ENCODE peak calls at places on chromosomes 13 and 19, in six cellular contexts. X is HepG2, L is H1, T is K562, P is SK-N-SH, K is GM12878. G is an unnamed sample.

GRCh38 chr13:52827839-52828238 is 20.6 kb downstream of the PCDH8 start:
- DNase-seq in T (no peak), L (no peak), X (no peak), P (peak; percentile 88), K (no peak), G (no peak)

GRCh38 chr13:74114202-74114601 is 20.0 kb downstream of the KLF12 start:
- DNase-seq in L (no peak), T (no peak), P (no peak), K (no peak), X (no peak), G (no peak)

GRCh38 chr19:1177322-1178114 is 3.5 kb upstream of the SBNO2 start:
- DNase-seq in P (no peak), L (no peak), T (no peak), X (no peak), K (no peak), G (peak; percentile 64)

GRCh38 chr13:27137759-27138158 is 33.9 kb downstream of the USP12 start:
- DNase-seq in K (no peak), P (no peak), X (no peak), L (no peak), T (no peak), G (no peak)

GRCh38 chr13:27006519-27007161 is 165.0 kb downstream of the USP12 start:
- DNase-seq in X (no peak), P (peak; percentile 51), K (no peak), L (peak; percentile 68), T (no peak), G (no peak)

GRCh38 chr13:108146642-108147041 is 68.7 kb downstream of the LIG4 start:
- DNase-seq in P (no peak), L (no peak), X (no peak), T (no peak), K (no peak), G (no peak)

GRCh38 chr19:12603714-12604113 is 6.9 kb downstream of the ZNF490 start:
- DNase-seq in L (no peak), K (peak; percentile 69), X (no peak), P (no peak), T (no peak), G (no peak)

GRCh38 chr13:32315255-32316029 is at the start of the genes BRCA2 and ZAR1L:
- DNase-seq in L (peak; percentile 90), X (peak; percentile 79), T (peak; percentile 71), K (peak; percentile 68), P (peak; percentile 90), G (peak; percentile 75)

GRCh38 chr13:41942462-41943094 is 18.3 kb downstream of the VWA8 start:
- DNase-seq in X (no peak), P (no peak), L (no peak), K (no peak), T (peak; percentile 18), G (no peak)

GRCh38 chr13:104584481-104584880 is 1518.3 kb upstream of the SLC10A2 start:
- DNase-seq in K (no peak), T (no peak), X (no peak), L (no peak), P (no peak), G (no peak)

GRCh38 chr19:9953802-9954542 is 17.7 kb upstream of the OLFM2 start:
- DNase-seq in T (no peak), K (no peak), L (no peak), X (no peak), P (no peak), G (no peak)

GRCh38 chr19:29812080-29812880 is 489 bp downstream of the CCNE1 start:
- DNase-seq in P (peak; percentile 71), K (no peak), T (peak; percentile 28), L (peak; percentile 55), X (no peak), G (no peak)

GRCh38 chr13:27170221-27170520 is 1.4 kb downstream of the USP12 start:
- DNase-seq in P (no peak), X (no peak), L (no peak), T (no peak), K (no peak), G (no peak)

GRCh38 chr19:36939153-36939552 is 23.0 kb downstream of the ZNF568 start:
- DNase-seq in K (no peak), L (no peak), T (no peak), X (no peak), P (peak; percentile 17), G (peak; percentile 10)

GRCh38 chr13:34179481-34179880 is 361.5 kb downstream of the RFC3 start:
- DNase-seq in T (no peak), K (no peak), X (no peak), L (no peak), P (no peak), G (no peak)

GRCh38 chr19:1170938-1171754 is 2.9 kb downstream of the SBNO2 start:
- DNase-seq in X (peak; percentile 75), L (no peak), K (no peak), T (no peak), P (no peak), G (no peak)

GRCh38 chr13:106796280-106797047 is 228.5 kb upstream of the ARGLU1 start:
- DNase-seq in L (peak; percentile 63), P (no peak), X (no peak), T (no peak), K (peak; percentile 9), G (no peak)

GRCh38 chr19:17075860-17076538 is 422 bp downstream of the MYO9B start:
- DNase-seq in K (no peak), X (no peak), P (no peak), L (peak; percentile 73), T (peak; percentile 48), G (peak; percentile 51)

GRCh38 chr19:45200614-45201013 is 22.0 kb downstream of the BLOC1S3 start:
- DNase-seq in L (peak; percentile 69), P (no peak), T (peak; percentile 33), X (peak; percentile 62), K (no peak), G (no peak)

GRCh38 chr19:16203256-16204004 is 5.7 kb downstream of the AP1M1 start:
- DNase-seq in X (no peak), P (no peak), L (no peak), T (no peak), K (no peak), G (no peak)

GRCh38 chr13:35502456-35502855 is 26.0 kb upstream of the MAB21L1 start:
- DNase-seq in K (no peak), T (no peak), X (no peak), P (no peak), L (no peak), G (no peak)

GRCh38 chr19:3494051-3494450 is 6.4 kb downstream of the DOHH start:
- DNase-seq in T (peak; percentile 91), K (no peak), L (peak; percentile 88), X (no peak), P (peak; percentile 87), G (no peak)
- TF ChIP-seq GABPA in T (no peak), K (no peak), L (no peak), X (no peak), P (no peak), G (no peak)

GRCh38 chr19:5487222-5487621 is 32.0 kb downstream of the ZNRF4 start:
- DNase-seq in T (no peak), X (no peak), L (no peak), K (no peak), P (no peak), G (no peak)
- TF ChIP-seq GABPA in T (no peak), X (no peak), L (no peak), K (no peak), P (no peak), G (no peak)

GRCh38 chr19:34418300-34418699 is 9.9 kb upstream of the UBA2 start:
- DNase-seq in T (no peak), K (no peak), L (no peak), P (no peak), X (no peak), G (no peak)
- TF ChIP-seq GABPA in T (no peak), K (no peak), L (no peak), P (no peak), X (no peak), G (no peak)

DNA sequence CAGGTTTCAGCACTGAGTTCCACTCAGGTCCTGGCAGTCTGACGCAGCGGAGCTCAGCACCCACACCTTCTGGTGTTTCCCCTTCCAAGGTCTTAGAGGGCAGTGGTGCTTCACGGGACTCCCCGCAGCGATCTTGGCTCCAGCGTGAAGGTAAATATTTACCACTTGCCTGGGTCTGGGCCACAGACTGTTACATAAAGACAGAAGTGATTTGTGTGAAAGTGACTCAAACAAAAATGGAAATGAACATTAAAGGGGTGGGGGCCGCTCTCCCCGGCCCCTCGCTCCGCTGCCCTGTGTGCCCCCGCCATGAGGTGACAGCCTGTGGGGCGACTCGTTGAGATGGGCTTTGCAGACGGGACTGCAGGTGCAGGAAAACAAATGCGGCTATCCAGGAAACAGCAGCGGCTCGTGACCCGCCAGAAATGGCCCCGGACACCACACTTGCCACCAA is 55.0 kb downstream of the GGACT start:
- DNase-seq in X (peak; percentile 31), L (peak; percentile 45), K (no peak), T (no peak), P (no peak), G (no peak)
- TF ChIP-seq GABPA in X (no peak), L (no peak), K (no peak), T (no peak), P (no peak), G (no peak)

GRCh38 chr19:43455321-43456113 is 9.9 kb downstream of the LYPD3 start:
- DNase-seq in T (no peak), P (no peak), X (no peak), K (no peak), L (no peak), G (no peak)
- TF ChIP-seq GABPA in T (no peak), P (no peak), X (no peak), K (no peak), L (no peak), G (no peak)

GRCh38 chr19:47172666-47173455 is 42.2 kb downstream of the SAE1 start:
- DNase-seq in K (no peak), X (no peak), T (no peak), P (no peak), L (no peak), G (no peak)

GRCh38 chr19:47179643-47180310 is 49.1 kb downstream of the SAE1 start:
- DNase-seq in X (no peak), P (no peak), L (no peak), K (no peak), T (no peak), G (no peak)

GRCh38 chr19:47176071-47176626 is 45.5 kb downstream of the SAE1 start:
- DNase-seq in L (no peak), P (no peak), K (no peak), T (no peak), X (no peak), G (no peak)

GRCh38 chr19:47176627-47177090 is 46.0 kb downstream of the SAE1 start:
- DNase-seq in P (no peak), L (no peak), X (no peak), T (no peak), K (no peak), G (no peak)
- TF ChIP-seq GABPA in P (no peak), L (no peak), X (no peak), T (no peak), K (no peak), G (no peak)

DNA sequence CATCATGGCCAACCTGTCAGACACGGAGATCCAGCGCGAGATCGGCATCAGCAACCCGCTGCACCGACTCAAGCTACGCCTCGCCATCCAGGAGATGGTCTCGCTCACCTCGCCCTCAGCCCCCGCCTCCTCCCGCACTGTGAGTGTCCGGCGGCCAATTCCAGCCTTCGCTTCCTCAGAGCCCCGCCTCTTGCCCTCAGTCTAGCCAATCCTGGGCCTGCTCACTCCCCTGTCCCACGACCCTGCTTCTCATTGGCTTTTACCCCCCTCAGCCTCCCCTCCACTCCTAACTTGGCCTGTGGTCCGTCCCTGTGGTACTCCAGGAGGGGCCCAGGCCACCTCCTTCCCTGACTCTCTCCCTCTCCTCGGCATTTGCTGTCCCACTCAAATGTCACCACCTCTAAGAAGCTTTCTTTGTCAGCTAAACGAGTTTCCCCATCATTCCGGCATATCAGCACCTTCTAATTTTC is 12.3 kb downstream of the HRC start:
- DNase-seq in K (no peak), T (peak; percentile 97), P (peak; percentile 95), X (no peak), L (peak; percentile 90), G (no peak)
- TF ChIP-seq GABPA in K (no peak), T (no peak), P (no peak), X (no peak), L (no peak), G (no peak)

G was measured in HL-60.